ENCODE peak calls at places on chromosomes 6 and 20, in eight cellular contexts. K is transverse colon, V is K562, P is tibial nerve, Y is stomach, C is ovary, Q is HepG2, R is sigmoid colon. J is an unnamed sample.

GRCh38 chr6:135540207-135540877 is 42.8 kb upstream of the AHI1 start:
- DNase-seq in K (no peak), V (no peak), P (no peak), Y (no peak), C (no peak), Q (no peak), R (no peak), J (no peak)

GRCh38 chr20:59253779-59254319 is 46.6 kb upstream of the EDN3 start:
- DNase-seq in K (peak; percentile 12), V (no peak), P (no peak), Y (no peak), C (no peak), Q (no peak), R (no peak), J (no peak)

GRCh38 chr6:100451577-100451976 is 13.1 kb downstream of the SIM1 start:
- DNase-seq in K (no peak), V (no peak), P (no peak), Y (no peak), C (no peak), Q (no peak), R (no peak), J (no peak)

GRCh38 chr6:121614115-121614514 is 178.7 kb downstream of the GJA1 start:
- DNase-seq in K (no peak), V (no peak), P (no peak), Y (no peak), C (no peak), Q (no peak), R (no peak), J (no peak)

GRCh38 chr20:46832555-46832954 is 62.1 kb upstream of the EYA2 start:
- DNase-seq in K (no peak), V (no peak), P (no peak), Y (no peak), C (no peak), Q (no peak), R (no peak), J (no peak)

GRCh38 chr20:47612670-47613069 is 111.0 kb downstream of the NCOA3 start:
- DNase-seq in K (no peak), V (no peak), P (no peak), Y (no peak), C (no peak), Q (no peak), R (no peak), J (no peak)

GRCh38 chr6:144415014-144415413 is 129.9 kb downstream of the UTRN start:
- DNase-seq in K (no peak), V (no peak), P (no peak), Y (no peak), C (no peak), Q (peak; percentile 95), R (no peak), J (no peak)

GRCh38 chr6:51513891-51514290 is 573.5 kb downstream of the PKHD1 start:
- DNase-seq in K (no peak), V (no peak), P (no peak), Y (no peak), C (no peak), Q (no peak), R (no peak), J (no peak)

GRCh38 chr6:20364327-20364726 is 37.4 kb upstream of the E2F3 start:
- DNase-seq in K (no peak), V (no peak), P (no peak), Y (no peak), C (no peak), Q (no peak), R (no peak), J (no peak)

GRCh38 chr20:3137492-3137891 is 22.2 kb downstream of the FASTKD5 start:
- DNase-seq in K (no peak), V (no peak), P (no peak), Y (no peak), C (no peak), Q (no peak), R (no peak), J (no peak)

GRCh38 chr20:15220778-15221565 is 883.6 kb upstream of the FLRT3 start:
- DNase-seq in K (no peak), V (no peak), P (no peak), Y (no peak), C (no peak), Q (peak; percentile 18), R (no peak), J (no peak)

DNA sequence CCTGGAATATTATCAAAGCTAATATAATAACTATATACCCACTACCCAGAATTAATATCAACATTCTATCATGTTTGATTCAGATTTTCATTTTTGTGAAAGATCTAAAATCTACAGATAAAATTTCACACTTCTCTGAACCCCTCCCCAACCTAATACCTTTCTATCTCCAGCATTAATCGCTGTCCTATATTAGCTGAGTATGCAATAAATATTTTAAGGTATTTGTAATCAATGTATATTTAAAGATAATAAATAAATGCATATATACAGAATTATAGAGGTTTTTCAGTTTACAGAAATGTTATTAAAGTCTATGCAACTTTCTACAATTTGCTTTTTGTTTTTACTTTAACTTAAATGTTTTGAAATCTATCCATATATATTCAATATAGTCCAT is 156.7 kb upstream of the NRSN1 start:
- DNase-seq in K (no peak), V (no peak), P (no peak), Y (no peak), C (no peak), Q (no peak), R (no peak), J (no peak)
- TF ChIP-seq EP300 in K (no peak), V (no peak), P (no peak), Y (no peak), C (no peak), Q (no peak), R (no peak), J (no peak)

GRCh38 chr6:41937472-41937871 is 4.1 kb downstream of the CCND3 start:
- DNase-seq in K (no peak), V (no peak), P (no peak), Y (no peak), C (no peak), Q (no peak), R (no peak), J (no peak)

GRCh38 chr6:41934278-41935189 is 7.1 kb downstream of the CCND3 start:
- DNase-seq in K (no peak), V (no peak), P (no peak), Y (no peak), C (no peak), Q (no peak), R (no peak), J (no peak)

GRCh38 chr6:41935685-41936072 is 5.9 kb downstream of the CCND3 start:
- DNase-seq in K (no peak), V (peak; percentile 40), P (no peak), Y (no peak), C (no peak), Q (no peak), R (no peak), J (no peak)

GRCh38 chr6:41936073-41936837 is 5.4 kb downstream of the CCND3 start:
- DNase-seq in K (peak; percentile 64), V (peak; percentile 65), P (no peak), Y (peak; percentile 62), C (peak; percentile 62), Q (peak; percentile 87), R (peak; percentile 85), J (peak; percentile 83)

GRCh38 chr6:41935190-41935569 is 6.4 kb downstream of the CCND3 start:
- DNase-seq in K (no peak), V (no peak), P (no peak), Y (no peak), C (no peak), Q (no peak), R (no peak), J (no peak)
- H3K4me1 ChIP-seq in K (peaks cover 24% of the 10 kb centered on the region), V (peaks cover 53% of the 10 kb centered on the region), P (peaks cover 22% of the 10 kb centered on the region), Y (peaks cover 55% of the 10 kb centered on the region), C (peaks cover 6% of the 10 kb centered on the region), Q (peaks cover 23% of the 10 kb centered on the region), R (peaks cover 37% of the 10 kb centered on the region), J (peaks cover 51% of the 10 kb centered on the region)

GRCh38 chr6:11585426-11586016 is 48.0 kb downstream of the TMEM170B start:
- DNase-seq in K (no peak), V (peak; percentile 21), P (no peak), Y (no peak), C (no peak), Q (peak; percentile 55), R (no peak), J (no peak)

GRCh38 chr6:11586574-11586973 is 49.0 kb downstream of the TMEM170B start:
- DNase-seq in K (no peak), V (no peak), P (no peak), Y (no peak), C (no peak), Q (no peak), R (no peak), J (no peak)

GRCh38 chr6:11580686-11581085 is 43.1 kb downstream of the TMEM170B start:
- DNase-seq in K (no peak), V (no peak), P (no peak), Y (no peak), C (no peak), Q (no peak), R (no peak), J (no peak)

GRCh38 chr6:11586117-11586516 is 48.6 kb downstream of the TMEM170B start:
- DNase-seq in K (no peak), V (no peak), P (no peak), Y (no peak), C (no peak), Q (no peak), R (no peak), J (no peak)

GRCh38 chr6:11584264-11584663 is 46.7 kb downstream of the TMEM170B start:
- DNase-seq in K (no peak), V (no peak), P (no peak), Y (no peak), C (no peak), Q (no peak), R (no peak), J (no peak)
- TF ChIP-seq EP300 in K (no peak), V (no peak), P (no peak), Y (no peak), C (no peak), Q (no peak), R (no peak), J (no peak)

GRCh38 chr20:62362991-62363919 is 3.9 kb downstream of the LAMA5 start:
- DNase-seq in K (peak; percentile 27), V (no peak), P (no peak), Y (no peak), C (peak; percentile 16), Q (no peak), R (peak; percentile 90), J (peak; percentile 27)
- H3K4me1 ChIP-seq in K (peaks cover 61% of the 10 kb centered on the region), V (peaks cover 50% of the 10 kb centered on the region), P (peaks cover 78% of the 10 kb centered on the region), Y (peaks cover 94% of the 10 kb centered on the region), C (peaks cover 2% of the 10 kb centered on the region), Q (peaks cover 59% of the 10 kb centered on the region), R (peaks cover 92% of the 10 kb centered on the region), J (peaks cover 75% of the 10 kb centered on the region)

GRCh38 chr6:2990179-2990931 is 9.3 kb upstream of the NQO2 start:
- DNase-seq in K (peak; percentile 38), V (peak; percentile 49), P (no peak), Y (no peak), C (peak; percentile 47), Q (no peak), R (peak; percentile 74), J (peak; percentile 61)
- TF ChIP-seq EP300 in K (no peak), V (peak; percentile 97), P (no peak), Y (no peak), C (no peak), Q (peak; percentile 20), R (no peak), J (no peak)

GRCh38 chr6:32472781-32473377 is 33.2 kb downstream of the HLA-DRA start:
- DNase-seq in K (no peak), V (no peak), P (no peak), Y (no peak), C (no peak), Q (no peak), R (no peak), J (no peak)
- H3K4me1 ChIP-seq in K (no peaks in the 10 kb centered on the region), V (no peaks in the 10 kb centered on the region), P (no peaks in the 10 kb centered on the region), Y (no peaks in the 10 kb centered on the region), C (no peaks in the 10 kb centered on the region), Q (no peaks in the 10 kb centered on the region), R (no peaks in the 10 kb centered on the region), J (peaks cover 4% of the 10 kb centered on the region)

GRCh38 chr6:39821739-39822532 is 29.8 kb downstream of the DAAM2 start:
- DNase-seq in K (no peak), V (no peak), P (peak; percentile 55), Y (no peak), C (peak; percentile 55), Q (no peak), R (peak; percentile 81), J (no peak)
- TF ChIP-seq EP300 in K (no peak), V (no peak), P (peak; percentile 32), Y (no peak), C (no peak), Q (no peak), R (no peak), J (no peak)

J was measured in upper lobe of left lung.